ENCODE peak calls at places on chromosomes 2 and 18, in six cellular contexts. One of them, this sample, is unnamed.

GRCh38 chr2:71727562-71727961 is 274.2 kb downstream of the DYSF start:
- DNase-seq in choroid plexus epithelial cell: no peak
- DNase-seq in stimulated activated CD4-positive, alpha-beta T cell treated with anti-CD3 and anti-CD28 coated beads, TNF-alpha, amount 100 ng/mL, for 4 hours: no peak
- DNase-seq in NCI-H526: no peak
- DNase-seq in stimulated activated CD8-positive, alpha-beta memory T cell treated with anti-CD3 and anti-CD28 coated beads, Interleukin-7, amount 100 ng/mL, for 1 hour: no peak
- DNase-seq in NCI-H1092: no peak
- DNase-seq in this sample: no peak

GRCh38 chr18:58303363-58303762 is 259.3 kb downstream of the NEDD4L start:
- DNase-seq in choroid plexus epithelial cell: peak; percentile 33
- DNase-seq in stimulated activated CD4-positive, alpha-beta T cell treated with anti-CD3 and anti-CD28 coated beads, TNF-alpha, amount 100 ng/mL, for 4 hours: no peak
- DNase-seq in NCI-H526: no peak
- DNase-seq in stimulated activated CD8-positive, alpha-beta memory T cell treated with anti-CD3 and anti-CD28 coated beads, Interleukin-7, amount 100 ng/mL, for 1 hour: no peak
- DNase-seq in NCI-H1092: no peak
- DNase-seq in this sample: no peak

GRCh38 chr2:235765181-235765820 is 271.5 kb downstream of the AGAP1 start:
- DNase-seq in choroid plexus epithelial cell: peak; percentile 64
- DNase-seq in stimulated activated CD4-positive, alpha-beta T cell treated with anti-CD3 and anti-CD28 coated beads, TNF-alpha, amount 100 ng/mL, for 4 hours: no peak
- DNase-seq in NCI-H526: no peak
- DNase-seq in stimulated activated CD8-positive, alpha-beta memory T cell treated with anti-CD3 and anti-CD28 coated beads, Interleukin-7, amount 100 ng/mL, for 1 hour: no peak
- DNase-seq in NCI-H1092: no peak
- DNase-seq in this sample: no peak

GRCh38 chr2:112579280-112579679 is 5.1 kb upstream of the CHCHD5 start:
- DNase-seq in choroid plexus epithelial cell: peak; percentile 87
- DNase-seq in stimulated activated CD4-positive, alpha-beta T cell treated with anti-CD3 and anti-CD28 coated beads, TNF-alpha, amount 100 ng/mL, for 4 hours: no peak
- DNase-seq in NCI-H526: no peak
- DNase-seq in stimulated activated CD8-positive, alpha-beta memory T cell treated with anti-CD3 and anti-CD28 coated beads, Interleukin-7, amount 100 ng/mL, for 1 hour: no peak
- DNase-seq in NCI-H1092: no peak
- DNase-seq in this sample: no peak

GRCh38 chr2:149832256-149832655 is 244.7 kb upstream of the MMADHC start:
- DNase-seq in choroid plexus epithelial cell: peak; percentile 48
- DNase-seq in stimulated activated CD4-positive, alpha-beta T cell treated with anti-CD3 and anti-CD28 coated beads, TNF-alpha, amount 100 ng/mL, for 4 hours: no peak
- DNase-seq in NCI-H526: no peak
- DNase-seq in stimulated activated CD8-positive, alpha-beta memory T cell treated with anti-CD3 and anti-CD28 coated beads, Interleukin-7, amount 100 ng/mL, for 1 hour: no peak
- DNase-seq in NCI-H1092: no peak
- DNase-seq in this sample: no peak

GRCh38 chr2:156472686-156473085 is 36.5 kb downstream of the GPD2 start:
- DNase-seq in choroid plexus epithelial cell: no peak
- DNase-seq in stimulated activated CD4-positive, alpha-beta T cell treated with anti-CD3 and anti-CD28 coated beads, TNF-alpha, amount 100 ng/mL, for 4 hours: no peak
- DNase-seq in NCI-H526: no peak
- DNase-seq in stimulated activated CD8-positive, alpha-beta memory T cell treated with anti-CD3 and anti-CD28 coated beads, Interleukin-7, amount 100 ng/mL, for 1 hour: no peak
- DNase-seq in NCI-H1092: no peak
- DNase-seq in this sample: no peak

GRCh38 chr2:192657364-192657763 is 462.6 kb upstream of the TMEFF2 start:
- DNase-seq in choroid plexus epithelial cell: no peak
- DNase-seq in stimulated activated CD4-positive, alpha-beta T cell treated with anti-CD3 and anti-CD28 coated beads, TNF-alpha, amount 100 ng/mL, for 4 hours: no peak
- DNase-seq in NCI-H526: no peak
- DNase-seq in stimulated activated CD8-positive, alpha-beta memory T cell treated with anti-CD3 and anti-CD28 coated beads, Interleukin-7, amount 100 ng/mL, for 1 hour: no peak
- DNase-seq in NCI-H1092: no peak
- DNase-seq in this sample: no peak

GRCh38 chr2:53654364-53654763 is 113.2 kb upstream of the CHAC2 start:
- DNase-seq in choroid plexus epithelial cell: no peak
- DNase-seq in stimulated activated CD4-positive, alpha-beta T cell treated with anti-CD3 and anti-CD28 coated beads, TNF-alpha, amount 100 ng/mL, for 4 hours: no peak
- DNase-seq in NCI-H526: no peak
- DNase-seq in stimulated activated CD8-positive, alpha-beta memory T cell treated with anti-CD3 and anti-CD28 coated beads, Interleukin-7, amount 100 ng/mL, for 1 hour: no peak
- DNase-seq in NCI-H1092: no peak
- DNase-seq in this sample: no peak

GRCh38 chr2:239319261-239319661 is 81.6 kb downstream of the HDAC4 start:
- DNase-seq in choroid plexus epithelial cell: peak; percentile 76
- DNase-seq in stimulated activated CD4-positive, alpha-beta T cell treated with anti-CD3 and anti-CD28 coated beads, TNF-alpha, amount 100 ng/mL, for 4 hours: no peak
- DNase-seq in NCI-H526: no peak
- DNase-seq in stimulated activated CD8-positive, alpha-beta memory T cell treated with anti-CD3 and anti-CD28 coated beads, Interleukin-7, amount 100 ng/mL, for 1 hour: no peak
- DNase-seq in NCI-H1092: no peak
- DNase-seq in this sample: no peak

GRCh38 chr2:29788066-29788465 is 133.3 kb downstream of the ALK start:
- DNase-seq in choroid plexus epithelial cell: no peak
- DNase-seq in stimulated activated CD4-positive, alpha-beta T cell treated with anti-CD3 and anti-CD28 coated beads, TNF-alpha, amount 100 ng/mL, for 4 hours: no peak
- DNase-seq in NCI-H526: no peak
- DNase-seq in stimulated activated CD8-positive, alpha-beta memory T cell treated with anti-CD3 and anti-CD28 coated beads, Interleukin-7, amount 100 ng/mL, for 1 hour: no peak
- DNase-seq in NCI-H1092: no peak
- DNase-seq in this sample: no peak

GRCh38 chr2:19361325-19361990 is 3.0 kb upstream of the OSR1 start:
- DNase-seq in choroid plexus epithelial cell: peak; percentile 33
- DNase-seq in stimulated activated CD4-positive, alpha-beta T cell treated with anti-CD3 and anti-CD28 coated beads, TNF-alpha, amount 100 ng/mL, for 4 hours: no peak
- DNase-seq in NCI-H526: no peak
- DNase-seq in stimulated activated CD8-positive, alpha-beta memory T cell treated with anti-CD3 and anti-CD28 coated beads, Interleukin-7, amount 100 ng/mL, for 1 hour: no peak
- DNase-seq in NCI-H1092: no peak
- DNase-seq in this sample: peak; percentile 89

GRCh38 chr2:151869296-151869695 is 41.1 kb upstream of the ARL5A start:
- DNase-seq in choroid plexus epithelial cell: no peak
- DNase-seq in stimulated activated CD4-positive, alpha-beta T cell treated with anti-CD3 and anti-CD28 coated beads, TNF-alpha, amount 100 ng/mL, for 4 hours: no peak
- DNase-seq in NCI-H526: no peak
- DNase-seq in stimulated activated CD8-positive, alpha-beta memory T cell treated with anti-CD3 and anti-CD28 coated beads, Interleukin-7, amount 100 ng/mL, for 1 hour: no peak
- DNase-seq in NCI-H1092: no peak
- DNase-seq in this sample: no peak

GRCh38 chr2:146481629-146482028 is 1363.2 kb upstream of the ACVR2A start:
- DNase-seq in choroid plexus epithelial cell: peak; percentile 74
- DNase-seq in stimulated activated CD4-positive, alpha-beta T cell treated with anti-CD3 and anti-CD28 coated beads, TNF-alpha, amount 100 ng/mL, for 4 hours: no peak
- DNase-seq in NCI-H526: no peak
- DNase-seq in stimulated activated CD8-positive, alpha-beta memory T cell treated with anti-CD3 and anti-CD28 coated beads, Interleukin-7, amount 100 ng/mL, for 1 hour: no peak
- DNase-seq in NCI-H1092: no peak
- DNase-seq in this sample: no peak

GRCh38 chr18:3060667-3061580 is 48.0 kb upstream of the LPIN2 start:
- DNase-seq in choroid plexus epithelial cell: no peak
- DNase-seq in stimulated activated CD4-positive, alpha-beta T cell treated with anti-CD3 and anti-CD28 coated beads, TNF-alpha, amount 100 ng/mL, for 4 hours: peak; percentile 19
- DNase-seq in NCI-H526: no peak
- DNase-seq in stimulated activated CD8-positive, alpha-beta memory T cell treated with anti-CD3 and anti-CD28 coated beads, Interleukin-7, amount 100 ng/mL, for 1 hour: no peak
- DNase-seq in NCI-H1092: no peak
- DNase-seq in this sample: no peak

GRCh38 chr2:124561486-124561885 is 536.4 kb downstream of the CNTNAP5 start:
- DNase-seq in choroid plexus epithelial cell: no peak
- DNase-seq in stimulated activated CD4-positive, alpha-beta T cell treated with anti-CD3 and anti-CD28 coated beads, TNF-alpha, amount 100 ng/mL, for 4 hours: no peak
- DNase-seq in NCI-H526: no peak
- DNase-seq in stimulated activated CD8-positive, alpha-beta memory T cell treated with anti-CD3 and anti-CD28 coated beads, Interleukin-7, amount 100 ng/mL, for 1 hour: no peak
- DNase-seq in NCI-H1092: no peak
- DNase-seq in this sample: no peak

GRCh38 chr2:133765693-133766092 is 197.4 kb upstream of the NCKAP5 start:
- DNase-seq in choroid plexus epithelial cell: peak; percentile 93
- DNase-seq in stimulated activated CD4-positive, alpha-beta T cell treated with anti-CD3 and anti-CD28 coated beads, TNF-alpha, amount 100 ng/mL, for 4 hours: no peak
- DNase-seq in NCI-H526: no peak
- DNase-seq in stimulated activated CD8-positive, alpha-beta memory T cell treated with anti-CD3 and anti-CD28 coated beads, Interleukin-7, amount 100 ng/mL, for 1 hour: no peak
- DNase-seq in NCI-H1092: no peak
- DNase-seq in this sample: no peak

GRCh38 chr18:13181765-13182164 is 36.8 kb upstream of the LDLRAD4 start:
- DNase-seq in choroid plexus epithelial cell: no peak
- DNase-seq in stimulated activated CD4-positive, alpha-beta T cell treated with anti-CD3 and anti-CD28 coated beads, TNF-alpha, amount 100 ng/mL, for 4 hours: no peak
- DNase-seq in NCI-H526: no peak
- DNase-seq in stimulated activated CD8-positive, alpha-beta memory T cell treated with anti-CD3 and anti-CD28 coated beads, Interleukin-7, amount 100 ng/mL, for 1 hour: no peak
- DNase-seq in NCI-H1092: no peak
- DNase-seq in this sample: no peak

GRCh38 chr2:181300600-181301291 is 156.4 kb upstream of the ITGA4 start:
- DNase-seq in choroid plexus epithelial cell: no peak
- DNase-seq in stimulated activated CD4-positive, alpha-beta T cell treated with anti-CD3 and anti-CD28 coated beads, TNF-alpha, amount 100 ng/mL, for 4 hours: no peak
- DNase-seq in NCI-H526: no peak
- DNase-seq in stimulated activated CD8-positive, alpha-beta memory T cell treated with anti-CD3 and anti-CD28 coated beads, Interleukin-7, amount 100 ng/mL, for 1 hour: no peak
- DNase-seq in NCI-H1092: no peak
- DNase-seq in this sample: no peak

GRCh38 chr2:28752608-28752984 is 966 bp downstream of the PPP1CB start:
- DNase-seq in choroid plexus epithelial cell: no peak
- DNase-seq in stimulated activated CD4-positive, alpha-beta T cell treated with anti-CD3 and anti-CD28 coated beads, TNF-alpha, amount 100 ng/mL, for 4 hours: no peak
- DNase-seq in NCI-H526: no peak
- DNase-seq in stimulated activated CD8-positive, alpha-beta memory T cell treated with anti-CD3 and anti-CD28 coated beads, Interleukin-7, amount 100 ng/mL, for 1 hour: no peak
- DNase-seq in NCI-H1092: no peak
- DNase-seq in this sample: no peak

GRCh38 chr2:24313744-24314632 is 46.3 kb downstream of the ITSN2 start:
- DNase-seq in choroid plexus epithelial cell: peak; percentile 37
- DNase-seq in stimulated activated CD4-positive, alpha-beta T cell treated with anti-CD3 and anti-CD28 coated beads, TNF-alpha, amount 100 ng/mL, for 4 hours: no peak
- DNase-seq in NCI-H526: no peak
- DNase-seq in stimulated activated CD8-positive, alpha-beta memory T cell treated with anti-CD3 and anti-CD28 coated beads, Interleukin-7, amount 100 ng/mL, for 1 hour: no peak
- DNase-seq in NCI-H1092: no peak
- DNase-seq in this sample: no peak

GRCh38 chr2:240707046-240707756 is 15.5 kb downstream of the AQP12A start:
- DNase-seq in choroid plexus epithelial cell: no peak
- DNase-seq in stimulated activated CD4-positive, alpha-beta T cell treated with anti-CD3 and anti-CD28 coated beads, TNF-alpha, amount 100 ng/mL, for 4 hours: no peak
- DNase-seq in NCI-H526: no peak
- DNase-seq in stimulated activated CD8-positive, alpha-beta memory T cell treated with anti-CD3 and anti-CD28 coated beads, Interleukin-7, amount 100 ng/mL, for 1 hour: no peak
- DNase-seq in NCI-H1092: no peak
- DNase-seq in this sample: peak; percentile 56

GRCh38 chr2:44351676-44352075 is 9.6 kb downstream of the PREPL start:
- DNase-seq in choroid plexus epithelial cell: peak; percentile 47
- DNase-seq in stimulated activated CD4-positive, alpha-beta T cell treated with anti-CD3 and anti-CD28 coated beads, TNF-alpha, amount 100 ng/mL, for 4 hours: no peak
- DNase-seq in NCI-H526: no peak
- DNase-seq in stimulated activated CD8-positive, alpha-beta memory T cell treated with anti-CD3 and anti-CD28 coated beads, Interleukin-7, amount 100 ng/mL, for 1 hour: no peak
- DNase-seq in NCI-H1092: no peak
- DNase-seq in this sample: no peak

GRCh38 chr2:158923180-158923594 is 45.3 kb upstream of the TANC1 start:
- DNase-seq in choroid plexus epithelial cell: peak; percentile 37
- DNase-seq in stimulated activated CD4-positive, alpha-beta T cell treated with anti-CD3 and anti-CD28 coated beads, TNF-alpha, amount 100 ng/mL, for 4 hours: no peak
- DNase-seq in NCI-H526: peak; percentile 16
- DNase-seq in stimulated activated CD8-positive, alpha-beta memory T cell treated with anti-CD3 and anti-CD28 coated beads, Interleukin-7, amount 100 ng/mL, for 1 hour: no peak
- DNase-seq in NCI-H1092: no peak
- DNase-seq in this sample: no peak

GRCh38 chr2:6372317-6372903 is 493.3 kb downstream of the CMPK2 start:
- DNase-seq in choroid plexus epithelial cell: peak; percentile 74
- DNase-seq in stimulated activated CD4-positive, alpha-beta T cell treated with anti-CD3 and anti-CD28 coated beads, TNF-alpha, amount 100 ng/mL, for 4 hours: no peak
- DNase-seq in NCI-H526: no peak
- DNase-seq in stimulated activated CD8-positive, alpha-beta memory T cell treated with anti-CD3 and anti-CD28 coated beads, Interleukin-7, amount 100 ng/mL, for 1 hour: no peak
- DNase-seq in NCI-H1092: no peak
- DNase-seq in this sample: no peak

GRCh38 chr18:75238100-75238499 is 27.5 kb downstream of the TSHZ1 start:
- DNase-seq in choroid plexus epithelial cell: no peak
- DNase-seq in stimulated activated CD4-positive, alpha-beta T cell treated with anti-CD3 and anti-CD28 coated beads, TNF-alpha, amount 100 ng/mL, for 4 hours: no peak
- DNase-seq in NCI-H526: no peak
- DNase-seq in stimulated activated CD8-positive, alpha-beta memory T cell treated with anti-CD3 and anti-CD28 coated beads, Interleukin-7, amount 100 ng/mL, for 1 hour: no peak
- DNase-seq in NCI-H1092: no peak
- DNase-seq in this sample: no peak

GRCh38 chr18:74019864-74020263 is 127.8 kb downstream of the FBXO15 start:
- DNase-seq in choroid plexus epithelial cell: no peak
- DNase-seq in stimulated activated CD4-positive, alpha-beta T cell treated with anti-CD3 and anti-CD28 coated beads, TNF-alpha, amount 100 ng/mL, for 4 hours: no peak
- DNase-seq in NCI-H526: no peak
- DNase-seq in stimulated activated CD8-positive, alpha-beta memory T cell treated with anti-CD3 and anti-CD28 coated beads, Interleukin-7, amount 100 ng/mL, for 1 hour: no peak
- DNase-seq in NCI-H1092: no peak
- DNase-seq in this sample: no peak

GRCh38 chr2:96408631-96409542 is 73.3 kb downstream of the NCAPH start:
- DNase-seq in choroid plexus epithelial cell: peak; percentile 52
- DNase-seq in stimulated activated CD4-positive, alpha-beta T cell treated with anti-CD3 and anti-CD28 coated beads, TNF-alpha, amount 100 ng/mL, for 4 hours: no peak
- DNase-seq in NCI-H526: peak; percentile 15
- DNase-seq in stimulated activated CD8-positive, alpha-beta memory T cell treated with anti-CD3 and anti-CD28 coated beads, Interleukin-7, amount 100 ng/mL, for 1 hour: no peak
- DNase-seq in NCI-H1092: no peak
- DNase-seq in this sample: no peak

GRCh38 chr2:96102596-96103387 is 13.6 kb downstream of the ADRA2B start:
- DNase-seq in choroid plexus epithelial cell: no peak
- DNase-seq in stimulated activated CD4-positive, alpha-beta T cell treated with anti-CD3 and anti-CD28 coated beads, TNF-alpha, amount 100 ng/mL, for 4 hours: no peak
- DNase-seq in NCI-H526: no peak
- DNase-seq in stimulated activated CD8-positive, alpha-beta memory T cell treated with anti-CD3 and anti-CD28 coated beads, Interleukin-7, amount 100 ng/mL, for 1 hour: no peak
- DNase-seq in NCI-H1092: no peak
- DNase-seq in this sample: peak; percentile 61

GRCh38 chr2:69012310-69013122 is 463 bp upstream of the ANTXR1 start:
- DNase-seq in choroid plexus epithelial cell: peak; percentile 78
- DNase-seq in stimulated activated CD4-positive, alpha-beta T cell treated with anti-CD3 and anti-CD28 coated beads, TNF-alpha, amount 100 ng/mL, for 4 hours: peak; percentile 9
- DNase-seq in NCI-H526: no peak
- DNase-seq in stimulated activated CD8-positive, alpha-beta memory T cell treated with anti-CD3 and anti-CD28 coated beads, Interleukin-7, amount 100 ng/mL, for 1 hour: no peak
- DNase-seq in NCI-H1092: no peak
- DNase-seq in this sample: peak; percentile 55

GRCh38 chr2:94956797-94957391 is 68.6 kb upstream of the MAL start:
- DNase-seq in choroid plexus epithelial cell: peak; percentile 48
- DNase-seq in stimulated activated CD4-positive, alpha-beta T cell treated with anti-CD3 and anti-CD28 coated beads, TNF-alpha, amount 100 ng/mL, for 4 hours: peak; percentile 6
- DNase-seq in NCI-H526: peak; percentile 51
- DNase-seq in stimulated activated CD8-positive, alpha-beta memory T cell treated with anti-CD3 and anti-CD28 coated beads, Interleukin-7, amount 100 ng/mL, for 1 hour: no peak
- DNase-seq in NCI-H1092: no peak
- DNase-seq in this sample: no peak

GRCh38 chr2:70776266-70776665 is 8.3 kb upstream of the ADD2 start:
- DNase-seq in choroid plexus epithelial cell: no peak
- DNase-seq in stimulated activated CD4-positive, alpha-beta T cell treated with anti-CD3 and anti-CD28 coated beads, TNF-alpha, amount 100 ng/mL, for 4 hours: no peak
- DNase-seq in NCI-H526: no peak
- DNase-seq in stimulated activated CD8-positive, alpha-beta memory T cell treated with anti-CD3 and anti-CD28 coated beads, Interleukin-7, amount 100 ng/mL, for 1 hour: no peak
- DNase-seq in NCI-H1092: no peak
- DNase-seq in this sample: no peak

GRCh38 chr2:9578475-9579235 is 23.0 kb upstream of the ADAM17 start:
- DNase-seq in choroid plexus epithelial cell: no peak
- DNase-seq in stimulated activated CD4-positive, alpha-beta T cell treated with anti-CD3 and anti-CD28 coated beads, TNF-alpha, amount 100 ng/mL, for 4 hours: no peak
- DNase-seq in NCI-H526: no peak
- DNase-seq in stimulated activated CD8-positive, alpha-beta memory T cell treated with anti-CD3 and anti-CD28 coated beads, Interleukin-7, amount 100 ng/mL, for 1 hour: no peak
- DNase-seq in NCI-H1092: no peak
- DNase-seq in this sample: peak; percentile 26